ENCODE peak calls at places on chromosomes 16 and 17, in seven cellular contexts. Q is KBM-7; K is fibroblast of the aortic adventitia; D is transverse colon; Y is activated CD4-positive, alpha-beta T cell treated with anti-CD3 and anti-CD28 coated beads, Interleukin-2, amount 10 ng/mL, durations not matched to agents 7 days and 5 days; X is PC-9; G is activated T-cell treated with anti-CD3 and anti-CD28 coated beads, Interleukin-2, amount 50 U/mL, for 48 hours. T is an unnamed sample.

GRCh38 chr16:73214825-73215481 is 167.0 kb upstream of the ZFHX3 start:
- DNase-seq in Q (no peak), K (peak), D (no peak), Y (no peak), X (no peak), G (no peak), T (no peak)

GRCh38 chr16:2969545-2970521 is 685 bp downstream of the PAQR4 start:
- DNase-seq in Q (peak), K (peak), D (peak), Y (peak), X (peak), G (peak), T (peak)

GRCh38 chr16:73304008-73304814 is 256.3 kb upstream of the ZFHX3 start:
- DNase-seq in Q (no peak), K (no peak), D (no peak), Y (no peak), X (no peak), G (no peak), T (no peak)

GRCh38 chr16:49615606-49616005 is 240.3 kb downstream of the ZNF423 start:
- DNase-seq in Q (no peak), K (no peak), D (no peak), Y (no peak), X (no peak), G (no peak), T (no peak)

GRCh38 chr16:50282010-50282538 is 15.7 kb downstream of the ADCY7 start:
- DNase-seq in Q (peak), K (peak), D (peak), Y (peak), X (no peak), G (peak), T (peak)

GRCh38 chr17:75854111-75854748 is 905 bp downstream of the WBP2 start:
- DNase-seq in Q (no peak), K (peak), D (no peak), Y (no peak), X (peak), G (no peak), T (no peak)

GRCh38 chr17:79749156-79749815 is 18.5 kb downstream of the ENPP7 start:
- DNase-seq in Q (no peak), K (peak), D (no peak), Y (no peak), X (no peak), G (no peak), T (no peak)

GRCh38 chr17:17151541-17151940 is 54.6 kb downstream of the PLD6 start:
- DNase-seq in Q (no peak), K (peak), D (no peak), Y (no peak), X (no peak), G (no peak), T (no peak)

GRCh38 chr16:75687361-75687760 is 10.6 kb upstream of the CPHXL2 start:
- DNase-seq in Q (no peak), K (no peak), D (no peak), Y (no peak), X (no peak), G (no peak), T (no peak)

GRCh38 chr16:1884155-1884760 is 12.3 kb upstream of the MEIOB start:
- DNase-seq in Q (peak), K (no peak), D (peak), Y (peak), X (no peak), G (no peak), T (peak)

T was measured in left colon.